ENCODE peak calls at places on chromosomes 3 and 15, in eight cellular contexts. D is Ammon's horn, W is AG08395, B is GM04504, H is neural progenitor cell, E is EH, F is activated T-cell treated with anti-CD3 and anti-CD28 coated beads for 1 hour, K is HCEC 1CT. R is an unnamed sample.
A peak's percentile ranks its signal among the peaks of the same experiment; 100 is the strongest.

GRCh38 chr3:135981701-135982403 is 16.3 kb downstream of the PPP2R3A start:
- DNase-seq in E (peak; percentile 23), H (no peak), K (peak; percentile 41), B (no peak), D (no peak), F (no peak), W (no peak), R (no peak)

GRCh38 chr3:113277886-113278598 is 66.7 kb downstream of the BOC start:
- DNase-seq in H (no peak), B (no peak), E (no peak), D (no peak), K (no peak), W (no peak), F (no peak), R (no peak)

GRCh38 chr3:133371676-133372075 is 28.2 kb upstream of the BFSP2 start:
- DNase-seq in D (no peak), H (no peak), E (no peak), F (no peak), W (no peak), B (no peak), K (no peak), R (no peak)

GRCh38 chr15:63244399-63244798 is 33.0 kb upstream of the APH1B start:
- DNase-seq in K (peak; percentile 53), W (no peak), H (no peak), F (no peak), D (no peak), E (peak; percentile 48), B (no peak), R (no peak)

GRCh38 chr3:51819709-51820406 is 40.8 kb upstream of the IQCF6 start:
- DNase-seq in W (no peak), F (no peak), H (peak; percentile 74), K (peak; percentile 4), E (no peak), B (no peak), D (no peak), R (no peak)

GRCh38 chr3:157099337-157100078 is 60.4 kb downstream of the CCNL1 start:
- DNase-seq in K (no peak), B (no peak), D (no peak), W (no peak), F (no peak), E (peak; percentile 29), H (no peak), R (no peak)

GRCh38 chr3:104437891-104438290 is 928.8 kb upstream of the ALCAM start:
- DNase-seq in F (no peak), H (peak; percentile 44), K (peak; percentile 47), D (peak; percentile 87), W (peak; percentile 11), E (peak; percentile 61), B (peak; percentile 32), R (peak; percentile 13)

GRCh38 chr3:103629391-103629790 is 1194.6 kb downstream of the ZPLD1 start:
- DNase-seq in H (no peak), E (no peak), B (no peak), K (no peak), D (no peak), F (no peak), W (no peak), R (no peak)

GRCh38 chr3:151386063-151386462 is 1.5 kb upstream of the P2RY12 start:
- DNase-seq in H (no peak), F (no peak), K (no peak), E (peak; percentile 50), B (peak; percentile 35), W (peak; percentile 34), D (no peak), R (peak; percentile 34)

GRCh38 chr15:90412356-90413194 is 24.5 kb downstream of the IQGAP1 start:
- DNase-seq in K (peak; percentile 56), H (no peak), E (peak; percentile 88), W (peak; percentile 50), F (no peak), D (peak; percentile 67), B (no peak), R (no peak)

GRCh38 chr3:120306519-120307455 is 21.8 kb upstream of the GPR156 start:
- DNase-seq in H (no peak), K (no peak), E (no peak), F (no peak), D (no peak), B (no peak), W (no peak), R (no peak)

GRCh38 chr15:91311986-91312385 is 211.9 kb downstream of the SV2B start:
- DNase-seq in K (no peak), F (no peak), W (no peak), E (no peak), H (no peak), D (no peak), B (no peak), R (no peak)

GRCh38 chr15:63327648-63328421 is 50.4 kb downstream of the APH1B start:
- DNase-seq in F (no peak), D (no peak), K (no peak), H (no peak), B (no peak), E (no peak), W (no peak), R (no peak)

GRCh38 chr3:65146149-65146548 is 458.3 kb upstream of the ADAMTS9 start:
- DNase-seq in K (peak; percentile 54), F (no peak), D (no peak), H (peak; percentile 3), E (no peak), W (no peak), B (no peak), R (no peak)

R was measured in stromal cell of bone marrow.